ENCODE peak calls at places on chromosome 17, in ten cellular contexts. A, H, X, P, U, J, V, B, N and C are unnamed samples.

GRCh38 chr17:68961204-68961893 is 6.2 kb upstream of the ABCA8 start:
- DNase-seq in B (no peak), U (no peak), A (peak), X (no peak), J (no peak), P (peak), N (no peak), V (no peak), H (no peak), C (no peak)

GRCh38 chr17:6580628-6581027 is 24.3 kb upstream of the PITPNM3 start:
- DNase-seq in X (no peak), N (no peak), V (no peak), P (no peak), B (no peak), U (no peak), H (no peak), J (no peak), A (no peak), C (no peak)

GRCh38 chr17:17062356-17062755 is 20.1 kb downstream of the MPRIP start:
- DNase-seq in A (no peak), X (no peak), U (no peak), H (no peak), B (no peak), N (no peak), J (no peak), P (peak), V (no peak), C (no peak)

GRCh38 chr17:8121531-8122390 is 2.1 kb downstream of the HES7 start:
- DNase-seq in V (peak), H (no peak), N (no peak), P (peak), B (peak), J (peak), U (peak), A (no peak), X (peak), C (peak)

GRCh38 chr17:16915752-16916556 is 56.0 kb downstream of the TNFRSF13B start:
- DNase-seq in B (peak), P (no peak), X (peak), V (peak), H (peak), J (peak), A (peak), U (peak), N (no peak), C (peak)

GRCh38 chr17:36665417-36665816 is 64.0 kb downstream of the MRM1 start:
- DNase-seq in A (no peak), J (peak), N (no peak), H (no peak), B (peak), P (no peak), U (no peak), V (peak), X (peak), C (no peak)

GRCh38 chr17:14790518-14790917 is 474.6 kb downstream of the PMP22 start:
- DNase-seq in B (no peak), N (no peak), J (no peak), V (no peak), A (no peak), X (no peak), P (no peak), U (no peak), H (no peak), C (peak)

GRCh38 chr17:67884766-67885165 is 59.5 kb downstream of the BPTF start:
- DNase-seq in U (no peak), H (no peak), A (no peak), N (no peak), X (no peak), B (no peak), J (no peak), P (no peak), V (no peak), C (no peak)

GRCh38 chr17:37103191-37103590 is 154.4 kb downstream of the AATF start:
- DNase-seq in J (no peak), P (no peak), H (no peak), B (no peak), V (no peak), X (no peak), U (no peak), N (no peak), A (no peak), C (no peak)

GRCh38 chr17:50421308-50422031 is 4.5 kb upstream of the ACSF2 start:
- DNase-seq in J (no peak), X (no peak), P (no peak), B (no peak), U (no peak), H (no peak), A (no peak), V (no peak), N (no peak), C (no peak)

GRCh38 chr17:79980246-79981043 is 55.2 kb downstream of the TBC1D16 start:
- DNase-seq in U (peak), V (no peak), H (no peak), B (no peak), X (no peak), P (peak), J (no peak), A (no peak), N (no peak), C (no peak)

GRCh38 chr17:19762515-19762961 is 14.4 kb upstream of the ALDH3A1 start:
- DNase-seq in A (peak), H (peak), P (peak), V (peak), X (peak), N (peak), U (peak), B (peak), J (peak), C (peak)

GRCh38 chr17:2076461-2076984 is 21.6 kb downstream of the HIC1 start:
- DNase-seq in J (no peak), V (no peak), B (no peak), A (no peak), P (no peak), N (no peak), H (no peak), X (no peak), U (peak), C (no peak)

GRCh38 chr17:81470944-81471803 is 41.4 kb downstream of the ACTG1 start:
- DNase-seq in B (peak), P (no peak), U (peak), A (no peak), J (peak), V (no peak), X (no peak), N (no peak), H (no peak), C (no peak)

GRCh38 chr17:39094607-39095308 is 56.7 kb downstream of the PLXDC1 start:
- DNase-seq in B (no peak), A (no peak), J (peak), H (peak), U (no peak), N (peak), X (no peak), V (no peak), P (peak), C (no peak)

DNA sequence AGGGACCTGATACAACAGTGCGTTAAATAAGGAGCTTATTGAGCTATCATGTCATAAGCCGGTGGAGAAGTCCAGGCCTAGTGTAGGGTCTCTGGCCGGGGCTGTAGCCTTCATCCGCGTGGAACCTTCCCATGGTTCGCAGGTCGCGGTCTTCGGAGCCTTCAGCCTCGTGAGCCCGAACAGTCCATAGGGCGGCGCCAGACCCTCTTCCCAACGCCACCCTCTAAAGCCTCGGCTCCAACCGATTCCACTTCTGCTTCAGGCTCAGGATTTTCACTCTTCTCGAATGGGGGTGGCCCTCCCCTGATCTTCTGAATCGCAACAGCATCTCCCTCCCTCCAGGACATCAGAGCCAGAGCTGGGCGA is 10.3 kb upstream of the BRCA1 start:
- DNase-seq in A (no peak), H (no peak), B (no peak), P (no peak), V (no peak), X (no peak), U (no peak), J (no peak), N (no peak), C (no peak)
- H3K27ac ChIP-seq in A (no peak), H (no peak), B (no peak), P (no peak), V (no peak), X (no peak), U (no peak), J (no peak), N (no peak), C (no peak)

GRCh38 chr17:43031666-43032065 is 6.6 kb downstream of the RND2 start:
- DNase-seq in A (no peak), J (no peak), V (no peak), N (no peak), P (no peak), B (no peak), U (no peak), X (no peak), H (no peak), C (no peak)

GRCh38 chr17:43030137-43030767 is 5.2 kb downstream of the RND2 start:
- DNase-seq in X (no peak), U (no peak), N (no peak), P (no peak), J (no peak), H (no peak), V (no peak), B (no peak), A (no peak), C (no peak)

GRCh38 chr17:43033947-43034622 is 9.1 kb downstream of the RND2 start:
- DNase-seq in U (peak), J (no peak), B (no peak), P (peak), V (no peak), H (no peak), A (no peak), X (no peak), N (no peak), C (no peak)

GRCh38 chr17:43039646-43040045 is 14.6 kb downstream of the RND2 start:
- DNase-seq in U (no peak), H (no peak), X (no peak), V (no peak), J (no peak), B (no peak), N (no peak), P (no peak), A (no peak), C (no peak)

GRCh38 chr17:43034623-43035293 is 9.7 kb downstream of the RND2 start:
- DNase-seq in X (no peak), N (no peak), B (no peak), V (no peak), H (no peak), U (peak), A (no peak), J (no peak), P (peak), C (no peak)
- H3K27ac ChIP-seq in X (no peak), N (no peak), B (no peak), V (no peak), H (no peak), U (no peak), A (no peak), J (no peak), P (no peak), C (no peak)

GRCh38 chr17:73371846-73372245 is 60.0 kb upstream of the CDC42EP4 start:
- DNase-seq in A (no peak), U (no peak), N (no peak), H (no peak), P (no peak), J (no peak), B (peak), V (no peak), X (no peak), C (no peak)
- H3K27ac ChIP-seq in A (no peak), U (no peak), N (no peak), H (no peak), P (no peak), J (no peak), B (no peak), V (no peak), X (no peak), C (no peak)

GRCh38 chr17:83191388-83192160 is 112.2 kb downstream of the METRNL start:
- DNase-seq in N (no peak), H (peak), V (no peak), U (no peak), B (no peak), A (no peak), P (peak), X (no peak), J (no peak), C (no peak)
- H3K27ac ChIP-seq in N (no peak), H (no peak), V (peak), U (no peak), B (no peak), A (no peak), P (no peak), X (no peak), J (no peak), C (no peak)

DNA sequence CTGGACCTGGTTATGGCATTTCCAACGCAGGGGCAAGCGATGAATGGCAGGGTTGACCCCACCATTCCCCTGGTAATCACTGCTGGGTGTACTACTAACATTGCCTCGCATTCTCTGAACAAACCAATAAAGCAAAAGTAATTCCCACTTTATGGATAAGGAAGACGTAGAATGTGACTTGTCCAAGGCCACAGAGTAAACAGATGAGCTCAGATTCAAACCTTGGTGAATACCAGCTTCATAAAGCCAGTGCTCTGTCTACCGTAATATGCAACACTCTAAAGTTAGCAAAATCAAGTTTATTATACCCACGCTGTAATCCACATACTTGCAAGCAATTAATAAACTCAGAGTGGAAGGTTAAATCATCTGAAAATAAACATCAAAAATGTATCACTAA is 59.6 kb downstream of the ANKFY1 start:
- DNase-seq in U (no peak), P (no peak), B (no peak), N (no peak), J (peak), H (no peak), A (no peak), X (no peak), V (no peak), C (peak)
- H3K27ac ChIP-seq in U (no peak), P (no peak), B (no peak), N (no peak), J (peak), H (peak), A (peak), X (no peak), V (no peak), C (peak)

GRCh38 chr17:77426676-77427386 is 286.1 kb downstream of the SEC14L1 start:
- DNase-seq in V (no peak), N (no peak), B (no peak), J (no peak), A (no peak), P (no peak), H (no peak), U (no peak), X (no peak), C (no peak)
- H3K27ac ChIP-seq in V (peak), N (peak), B (peak), J (peak), A (peak), P (peak), H (peak), U (peak), X (peak), C (peak)